ENCODE peak calls at places on chromosome 6, in five cellular contexts. One of them, this sample, is unnamed.
A peak's percentile ranks its signal among the peaks of the same experiment; 100 is the strongest.

GRCh38 chr6:157535354-157536217 is 154.6 kb downstream of the ZDHHC14 start:
- DNase-seq in hypothalamus: no peak
- DNase-seq in heart right ventricle: no peak
- DNase-seq in GM10248: no peak
- DNase-seq in HTR-8/SVneo: peak; percentile 23
- DNase-seq in this sample: peak; percentile 51

GRCh38 chr6:36930483-36930882 is 24.1 kb upstream of the PI16 start:
- DNase-seq in hypothalamus: no peak
- DNase-seq in heart right ventricle: no peak
- DNase-seq in GM10248: no peak
- DNase-seq in HTR-8/SVneo: no peak
- DNase-seq in this sample: no peak

GRCh38 chr6:107116923-107117417 is 1.7 kb upstream of the BEND3 start:
- DNase-seq in hypothalamus: no peak
- DNase-seq in heart right ventricle: no peak
- DNase-seq in GM10248: no peak
- DNase-seq in HTR-8/SVneo: no peak
- DNase-seq in this sample: no peak

GRCh38 chr6:33566182-33567084 is 13.6 kb downstream of the BAK1 start:
- DNase-seq in hypothalamus: no peak
- DNase-seq in heart right ventricle: no peak
- DNase-seq in GM10248: no peak
- DNase-seq in HTR-8/SVneo: no peak
- DNase-seq in this sample: no peak

GRCh38 chr6:35911871-35912653 is 8.8 kb downstream of the SRPK1 start:
- DNase-seq in hypothalamus: no peak
- DNase-seq in heart right ventricle: no peak
- DNase-seq in GM10248: no peak
- DNase-seq in HTR-8/SVneo: no peak
- DNase-seq in this sample: no peak

GRCh38 chr6:36699290-36699689 is 1.7 kb downstream of the RAB44 start:
- DNase-seq in hypothalamus: no peak
- DNase-seq in heart right ventricle: no peak
- DNase-seq in GM10248: no peak
- DNase-seq in HTR-8/SVneo: no peak
- DNase-seq in this sample: no peak

GRCh38 chr6:119339941-119340456 is 9.6 kb downstream of the MAN1A1 start:
- DNase-seq in hypothalamus: no peak
- DNase-seq in heart right ventricle: no peak
- DNase-seq in GM10248: no peak
- DNase-seq in HTR-8/SVneo: no peak
- DNase-seq in this sample: no peak

GRCh38 chr6:46053034-46053933 is 37.6 kb upstream of the CLIC5 start:
- DNase-seq in hypothalamus: no peak
- DNase-seq in heart right ventricle: peak; percentile 67
- DNase-seq in GM10248: no peak
- DNase-seq in HTR-8/SVneo: no peak
- DNase-seq in this sample: no peak

GRCh38 chr6:31083742-31084354 is 28.5 kb downstream of the C6orf15 start:
- DNase-seq in hypothalamus: no peak
- DNase-seq in heart right ventricle: peak; percentile 53
- DNase-seq in GM10248: peak; percentile 56
- DNase-seq in HTR-8/SVneo: no peak
- DNase-seq in this sample: no peak

GRCh38 chr6:133827766-133828165 is 61.1 kb upstream of the TCF21 start:
- DNase-seq in hypothalamus: no peak
- DNase-seq in heart right ventricle: no peak
- DNase-seq in GM10248: no peak
- DNase-seq in HTR-8/SVneo: no peak
- DNase-seq in this sample: no peak

GRCh38 chr6:87788141-87788540 is 86.1 kb upstream of the AKIRIN2 start:
- DNase-seq in hypothalamus: no peak
- DNase-seq in heart right ventricle: no peak
- DNase-seq in GM10248: no peak
- DNase-seq in HTR-8/SVneo: no peak
- DNase-seq in this sample: no peak

GRCh38 chr6:15628499-15629131 is 34.2 kb downstream of the DTNBP1 start:
- DNase-seq in hypothalamus: no peak
- DNase-seq in heart right ventricle: no peak
- DNase-seq in GM10248: peak; percentile 21
- DNase-seq in HTR-8/SVneo: peak; percentile 35
- DNase-seq in this sample: no peak

GRCh38 chr6:109441069-109441816 is 719 bp downstream of the SMPD2 start:
- DNase-seq in hypothalamus: peak; percentile 59
- DNase-seq in heart right ventricle: peak; percentile 48
- DNase-seq in GM10248: peak; percentile 44
- DNase-seq in HTR-8/SVneo: peak; percentile 54
- DNase-seq in this sample: no peak

GRCh38 chr6:156017838-156018237 is 562.2 kb upstream of the NOX3 start:
- DNase-seq in hypothalamus: no peak
- DNase-seq in heart right ventricle: no peak
- DNase-seq in GM10248: no peak
- DNase-seq in HTR-8/SVneo: no peak
- DNase-seq in this sample: no peak

GRCh38 chr6:42349753-42350573 is 101.8 kb downstream of the TRERF1 start:
- DNase-seq in hypothalamus: no peak
- DNase-seq in heart right ventricle: no peak
- DNase-seq in GM10248: no peak
- DNase-seq in HTR-8/SVneo: no peak
- DNase-seq in this sample: no peak

GRCh38 chr6:165618241-165618640 is 44.8 kb downstream of the PDE10A start:
- DNase-seq in hypothalamus: no peak
- DNase-seq in heart right ventricle: no peak
- DNase-seq in GM10248: no peak
- DNase-seq in HTR-8/SVneo: no peak
- DNase-seq in this sample: no peak

GRCh38 chr6:57252975-57253374 is 30.9 kb upstream of the RAB23 start:
- DNase-seq in hypothalamus: no peak
- DNase-seq in heart right ventricle: no peak
- DNase-seq in GM10248: no peak
- DNase-seq in HTR-8/SVneo: no peak
- DNase-seq in this sample: no peak

GRCh38 chr6:126824815-126825214 is 293.7 kb upstream of the RSPO3 start:
- DNase-seq in hypothalamus: no peak
- DNase-seq in heart right ventricle: no peak
- DNase-seq in GM10248: no peak
- DNase-seq in HTR-8/SVneo: no peak
- DNase-seq in this sample: no peak

GRCh38 chr6:68572525-68572924 is 62.6 kb upstream of the ADGRB3 start:
- DNase-seq in hypothalamus: no peak
- DNase-seq in heart right ventricle: no peak
- DNase-seq in GM10248: peak; percentile 29
- DNase-seq in HTR-8/SVneo: no peak
- DNase-seq in this sample: no peak

GRCh38 chr6:135576055-135576454 is 78.5 kb upstream of the AHI1 start:
- DNase-seq in hypothalamus: no peak
- DNase-seq in heart right ventricle: no peak
- DNase-seq in GM10248: no peak
- DNase-seq in HTR-8/SVneo: no peak
- DNase-seq in this sample: no peak

GRCh38 chr6:163195721-163196691 is 218.5 kb upstream of the QKI start:
- DNase-seq in hypothalamus: no peak
- DNase-seq in heart right ventricle: no peak
- DNase-seq in GM10248: no peak
- DNase-seq in HTR-8/SVneo: no peak
- DNase-seq in this sample: no peak

GRCh38 chr6:100663219-100663863 is 198.6 kb upstream of the SIM1 start:
- DNase-seq in hypothalamus: no peak
- DNase-seq in heart right ventricle: no peak
- DNase-seq in GM10248: no peak
- DNase-seq in HTR-8/SVneo: no peak
- DNase-seq in this sample: no peak

GRCh38 chr6:280775-281468 is 11.4 kb upstream of the DUSP22 start:
- DNase-seq in hypothalamus: no peak
- DNase-seq in heart right ventricle: no peak
- DNase-seq in GM10248: no peak
- DNase-seq in HTR-8/SVneo: no peak
- DNase-seq in this sample: no peak

GRCh38 chr6:1240766-1241165 is 71.1 kb upstream of the FOXQ1 start:
- DNase-seq in hypothalamus: no peak
- DNase-seq in heart right ventricle: no peak
- DNase-seq in GM10248: no peak
- DNase-seq in HTR-8/SVneo: no peak
- DNase-seq in this sample: no peak

GRCh38 chr6:47258724-47259347 is 50.9 kb downstream of the TNFRSF21 start:
- DNase-seq in hypothalamus: no peak
- DNase-seq in heart right ventricle: no peak
- DNase-seq in GM10248: no peak
- DNase-seq in HTR-8/SVneo: no peak
- DNase-seq in this sample: no peak

GRCh38 chr6:125793280-125793679 is 2.5 kb downstream of the NCOA7 start:
- DNase-seq in hypothalamus: no peak
- DNase-seq in heart right ventricle: peak; percentile 28
- DNase-seq in GM10248: no peak
- DNase-seq in HTR-8/SVneo: no peak
- DNase-seq in this sample: no peak

GRCh38 chr6:27720607-27721580 is 191.3 kb downstream of the OR2B2 start:
- DNase-seq in hypothalamus: no peak
- DNase-seq in heart right ventricle: no peak
- DNase-seq in GM10248: peak; percentile 27
- DNase-seq in HTR-8/SVneo: no peak
- DNase-seq in this sample: peak; percentile 53

GRCh38 chr6:22029169-22029568 is 267.7 kb downstream of the PRL start:
- DNase-seq in hypothalamus: no peak
- DNase-seq in heart right ventricle: no peak
- DNase-seq in GM10248: no peak
- DNase-seq in HTR-8/SVneo: no peak
- DNase-seq in this sample: no peak

GRCh38 chr6:37190159-37190535 is 20.2 kb downstream of the PIM1 start:
- DNase-seq in hypothalamus: no peak
- DNase-seq in heart right ventricle: no peak
- DNase-seq in GM10248: no peak
- DNase-seq in HTR-8/SVneo: no peak
- DNase-seq in this sample: no peak

GRCh38 chr6:170147832-170148708 is 142.8 kb downstream of the DLL1 start:
- DNase-seq in hypothalamus: no peak
- DNase-seq in heart right ventricle: no peak
- DNase-seq in GM10248: peak; percentile 45
- DNase-seq in HTR-8/SVneo: no peak
- DNase-seq in this sample: no peak

GRCh38 chr6:152267967-152268845 is 369.0 kb downstream of the SYNE1 start:
- DNase-seq in hypothalamus: no peak
- DNase-seq in heart right ventricle: no peak
- DNase-seq in GM10248: peak; percentile 16
- DNase-seq in HTR-8/SVneo: peak; percentile 17
- DNase-seq in this sample: no peak

GRCh38 chr6:39280247-39280731 is 33.9 kb downstream of the KCNK17 start:
- DNase-seq in hypothalamus: no peak
- DNase-seq in heart right ventricle: no peak
- DNase-seq in GM10248: no peak
- DNase-seq in HTR-8/SVneo: peak; percentile 17
- DNase-seq in this sample: no peak

This sample was measured in GM06990.